ENCODE peak calls at places on chromosomes 16 and 17, in seven cellular contexts. One of them, this sample, is unnamed.
A peak's percentile ranks its signal among the peaks of the same experiment; 100 is the strongest.

GRCh38 chr17:31274252-31274651 is 22.8 kb downstream of the OMG start:
- DNase-seq in breast epithelium: no peak
- DNase-seq in heart left ventricle: no peak
- DNase-seq in OCI-LY7: no peak
- DNase-seq in stomach: no peak
- DNase-seq in endodermal cell: no peak
- DNase-seq in ascending aorta: no peak
- DNase-seq in this sample: no peak

GRCh38 chr16:56734429-56734828 is 4.5 kb downstream of the NUP93 start:
- DNase-seq in breast epithelium: no peak
- DNase-seq in heart left ventricle: no peak
- DNase-seq in ascending aorta: no peak
- DNase-seq in endodermal cell: no peak
- DNase-seq in OCI-LY7: no peak
- DNase-seq in stomach: no peak
- DNase-seq in this sample: no peak

GRCh38 chr17:57213180-57213825 is 43.0 kb upstream of the MSI2 start:
- DNase-seq in OCI-LY7: no peak
- DNase-seq in endodermal cell: no peak
- DNase-seq in ascending aorta: no peak
- DNase-seq in heart left ventricle: no peak
- DNase-seq in breast epithelium: no peak
- DNase-seq in stomach: no peak
- DNase-seq in this sample: no peak

GRCh38 chr16:30888856-30889499 is 4.9 kb downstream of the BCL7C start:
- DNase-seq in breast epithelium: no peak
- DNase-seq in endodermal cell: no peak
- DNase-seq in OCI-LY7: no peak
- DNase-seq in stomach: no peak
- DNase-seq in ascending aorta: no peak
- DNase-seq in heart left ventricle: no peak
- DNase-seq in this sample: no peak

GRCh38 chr17:44400226-44400847 is 10.9 kb upstream of the ITGA2B start:
- DNase-seq in ascending aorta: no peak
- DNase-seq in heart left ventricle: no peak
- DNase-seq in OCI-LY7: peak; percentile 23
- DNase-seq in endodermal cell: no peak
- DNase-seq in breast epithelium: no peak
- DNase-seq in stomach: no peak
- DNase-seq in this sample: no peak

GRCh38 chr16:72474511-72475123 is 302.7 kb upstream of the PMFBP1 start:
- DNase-seq in ascending aorta: no peak
- DNase-seq in OCI-LY7: no peak
- DNase-seq in endodermal cell: no peak
- DNase-seq in breast epithelium: no peak
- DNase-seq in stomach: no peak
- DNase-seq in heart left ventricle: no peak
- DNase-seq in this sample: no peak

GRCh38 chr17:48728232-48729231 is at the start of gene HOXB13:
- DNase-seq in breast epithelium: no peak
- DNase-seq in OCI-LY7: no peak
- DNase-seq in stomach: peak; percentile 37
- DNase-seq in heart left ventricle: no peak
- DNase-seq in endodermal cell: peak; percentile 91
- DNase-seq in ascending aorta: no peak
- DNase-seq in this sample: peak; percentile 58

GRCh38 chr16:57069635-57070350 is 22.6 kb upstream of the CPNE2 start:
- DNase-seq in breast epithelium: no peak
- DNase-seq in heart left ventricle: no peak
- DNase-seq in endodermal cell: no peak
- DNase-seq in ascending aorta: no peak
- DNase-seq in stomach: no peak
- DNase-seq in OCI-LY7: no peak
- DNase-seq in this sample: no peak

GRCh38 chr17:2571523-2572303 is 21.7 kb upstream of the PAFAH1B1 start:
- DNase-seq in stomach: no peak
- DNase-seq in OCI-LY7: peak; percentile 25
- DNase-seq in heart left ventricle: no peak
- DNase-seq in endodermal cell: no peak
- DNase-seq in ascending aorta: no peak
- DNase-seq in breast epithelium: no peak
- DNase-seq in this sample: no peak

GRCh38 chr17:83201206-83202001 is 122.0 kb downstream of the METRNL start:
- DNase-seq in ascending aorta: peak; percentile 7
- DNase-seq in breast epithelium: peak; percentile 15
- DNase-seq in endodermal cell: no peak
- DNase-seq in OCI-LY7: no peak
- DNase-seq in stomach: peak; percentile 20
- DNase-seq in heart left ventricle: peak; percentile 25
- DNase-seq in this sample: peak; percentile 2

GRCh38 chr17:83203073-83203471 is 123.7 kb downstream of the METRNL start:
- DNase-seq in breast epithelium: peak; percentile 52
- DNase-seq in OCI-LY7: no peak
- DNase-seq in stomach: peak; percentile 37
- DNase-seq in heart left ventricle: peak; percentile 71
- DNase-seq in endodermal cell: no peak
- DNase-seq in ascending aorta: peak; percentile 53
- DNase-seq in this sample: peak; percentile 4

GRCh38 chr17:83203472-83204221 is 124.2 kb downstream of the METRNL start:
- DNase-seq in OCI-LY7: no peak
- DNase-seq in breast epithelium: peak; percentile 16
- DNase-seq in endodermal cell: no peak
- DNase-seq in ascending aorta: peak; percentile 8
- DNase-seq in heart left ventricle: peak; percentile 28
- DNase-seq in stomach: peak; percentile 25
- DNase-seq in this sample: peak; percentile 3

GRCh38 chr17:83202002-83203000 is 122.9 kb downstream of the METRNL start:
- DNase-seq in breast epithelium: peak; percentile 16
- DNase-seq in OCI-LY7: no peak
- DNase-seq in stomach: peak; percentile 25
- DNase-seq in endodermal cell: no peak
- DNase-seq in heart left ventricle: peak; percentile 29
- DNase-seq in ascending aorta: peak; percentile 6
- DNase-seq in this sample: peak; percentile 2

GRCh38 chr17:83204230-83204725 is 124.9 kb downstream of the METRNL start:
- DNase-seq in breast epithelium: no peak
- DNase-seq in ascending aorta: peak; percentile 5
- DNase-seq in OCI-LY7: no peak
- DNase-seq in stomach: no peak
- DNase-seq in heart left ventricle: no peak
- DNase-seq in endodermal cell: no peak
- DNase-seq in this sample: no peak
- H3K9me3 ChIP-seq in breast epithelium: no peaks in the 10 kb centered on the region
- H3K9me3 ChIP-seq in ascending aorta: no peaks in the 10 kb centered on the region
- H3K9me3 ChIP-seq in OCI-LY7: no peaks in the 10 kb centered on the region
- H3K9me3 ChIP-seq in stomach: no peaks in the 10 kb centered on the region
- H3K9me3 ChIP-seq in heart left ventricle: no peaks in the 10 kb centered on the region
- H3K9me3 ChIP-seq in endodermal cell: peaks cover 9% of the 10 kb centered on the region
- H3K9me3 ChIP-seq in this sample: peaks cover 5% of the 10 kb centered on the region

GRCh38 chr17:82314721-82315605 is 2.4 kb downstream of the CD7 start:
- DNase-seq in breast epithelium: no peak
- DNase-seq in stomach: no peak
- DNase-seq in ascending aorta: no peak
- DNase-seq in OCI-LY7: no peak
- DNase-seq in heart left ventricle: no peak
- DNase-seq in endodermal cell: no peak
- DNase-seq in this sample: no peak

GRCh38 chr17:82317394-82318168 is at the start of gene CD7:
- DNase-seq in OCI-LY7: no peak
- DNase-seq in breast epithelium: no peak
- DNase-seq in heart left ventricle: no peak
- DNase-seq in ascending aorta: no peak
- DNase-seq in stomach: no peak
- DNase-seq in endodermal cell: no peak
- DNase-seq in this sample: peak; percentile 28

GRCh38 chr17:82318169-82318498 is 726 bp upstream of the CD7 start:
- DNase-seq in heart left ventricle: no peak
- DNase-seq in OCI-LY7: no peak
- DNase-seq in breast epithelium: no peak
- DNase-seq in stomach: no peak
- DNase-seq in endodermal cell: no peak
- DNase-seq in ascending aorta: no peak
- DNase-seq in this sample: no peak

GRCh38 chr17:82315703-82316358 is 1.6 kb downstream of the CD7 start:
- DNase-seq in stomach: no peak
- DNase-seq in ascending aorta: no peak
- DNase-seq in endodermal cell: peak; percentile 81
- DNase-seq in breast epithelium: no peak
- DNase-seq in OCI-LY7: no peak
- DNase-seq in heart left ventricle: no peak
- DNase-seq in this sample: peak; percentile 10

DNA sequence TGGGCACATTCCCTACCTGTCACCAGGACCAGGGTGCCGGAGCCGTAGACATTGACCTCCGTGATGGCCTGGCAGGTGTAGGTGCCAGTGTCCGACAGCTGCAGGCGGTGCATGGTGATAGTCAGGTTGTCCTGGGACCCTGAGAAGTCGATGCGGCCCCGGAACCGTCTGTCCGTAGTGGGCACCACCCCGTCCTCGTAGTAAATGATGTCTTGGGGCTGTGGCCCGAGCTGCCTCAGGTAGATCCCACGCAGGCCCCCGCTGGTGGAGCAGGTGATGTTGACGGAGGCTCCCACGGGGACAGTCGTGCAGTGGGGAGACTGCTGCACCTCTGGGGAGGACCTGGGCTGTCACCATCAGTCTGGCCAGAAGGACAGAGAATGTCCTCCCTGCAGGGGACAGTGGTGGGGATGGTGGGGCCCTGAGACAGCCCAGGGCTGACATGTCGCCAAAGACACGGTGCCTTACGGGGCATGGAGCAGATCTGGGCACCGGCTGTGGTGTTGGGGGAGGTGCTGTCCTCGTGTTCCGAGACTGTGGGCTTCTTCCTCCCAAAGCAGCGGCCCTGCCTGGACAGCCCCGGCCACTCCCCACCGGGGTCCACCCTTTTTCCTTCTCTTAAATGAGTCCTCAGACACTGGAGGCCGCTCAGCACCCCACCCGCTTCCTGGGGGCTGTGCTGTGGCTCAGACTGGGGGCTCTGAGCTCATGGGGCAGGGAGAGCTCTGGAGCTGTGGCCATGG is 586 bp downstream of the CD7 start:
- DNase-seq in ascending aorta: no peak
- DNase-seq in OCI-LY7: no peak
- DNase-seq in heart left ventricle: no peak
- DNase-seq in stomach: no peak
- DNase-seq in endodermal cell: no peak
- DNase-seq in breast epithelium: no peak
- DNase-seq in this sample: peak; percentile 13
- H3K4me3 ChIP-seq in ascending aorta: no peak overlapping the region
- H3K4me3 ChIP-seq in OCI-LY7: no peak overlapping the region
- H3K4me3 ChIP-seq in heart left ventricle: no peak overlapping the region
- H3K4me3 ChIP-seq in stomach: peak overlapping the region; percentile 31
- H3K4me3 ChIP-seq in endodermal cell: no peak overlapping the region
- H3K4me3 ChIP-seq in breast epithelium: peak overlapping the region; percentile 7
- H3K4me3 ChIP-seq in this sample: no peak overlapping the region

GRCh38 chr17:40093005-40093579 is 7.3 kb downstream of the NR1D1 start:
- DNase-seq in heart left ventricle: no peak
- DNase-seq in ascending aorta: no peak
- DNase-seq in endodermal cell: no peak
- DNase-seq in OCI-LY7: no peak
- DNase-seq in stomach: no peak
- DNase-seq in breast epithelium: no peak
- DNase-seq in this sample: no peak
- TF ChIP-seq CTCF in heart left ventricle: no peak
- TF ChIP-seq CTCF in ascending aorta: no peak
- TF ChIP-seq CTCF in endodermal cell: no peak
- TF ChIP-seq CTCF in OCI-LY7: no peak
- TF ChIP-seq CTCF in stomach: no peak
- TF ChIP-seq CTCF in breast epithelium: no peak
- TF ChIP-seq CTCF in this sample: no peak

GRCh38 chr17:5183410-5183793 is 8.3 kb downstream of the ZNF594 start:
- DNase-seq in OCI-LY7: no peak
- DNase-seq in heart left ventricle: no peak
- DNase-seq in stomach: no peak
- DNase-seq in breast epithelium: no peak
- DNase-seq in ascending aorta: no peak
- DNase-seq in endodermal cell: no peak
- DNase-seq in this sample: no peak
- H3K9me3 ChIP-seq in OCI-LY7: peaks cover 54% of the 10 kb centered on the region
- H3K9me3 ChIP-seq in heart left ventricle: peaks cover 29% of the 10 kb centered on the region
- H3K9me3 ChIP-seq in stomach: peaks cover 82% of the 10 kb centered on the region
- H3K9me3 ChIP-seq in breast epithelium: peaks cover 87% of the 10 kb centered on the region
- H3K9me3 ChIP-seq in ascending aorta: peaks cover 100% of the 10 kb centered on the region
- H3K9me3 ChIP-seq in endodermal cell: peaks cover 100% of the 10 kb centered on the region
- H3K9me3 ChIP-seq in this sample: peaks cover 2% of the 10 kb centered on the region

DNA sequence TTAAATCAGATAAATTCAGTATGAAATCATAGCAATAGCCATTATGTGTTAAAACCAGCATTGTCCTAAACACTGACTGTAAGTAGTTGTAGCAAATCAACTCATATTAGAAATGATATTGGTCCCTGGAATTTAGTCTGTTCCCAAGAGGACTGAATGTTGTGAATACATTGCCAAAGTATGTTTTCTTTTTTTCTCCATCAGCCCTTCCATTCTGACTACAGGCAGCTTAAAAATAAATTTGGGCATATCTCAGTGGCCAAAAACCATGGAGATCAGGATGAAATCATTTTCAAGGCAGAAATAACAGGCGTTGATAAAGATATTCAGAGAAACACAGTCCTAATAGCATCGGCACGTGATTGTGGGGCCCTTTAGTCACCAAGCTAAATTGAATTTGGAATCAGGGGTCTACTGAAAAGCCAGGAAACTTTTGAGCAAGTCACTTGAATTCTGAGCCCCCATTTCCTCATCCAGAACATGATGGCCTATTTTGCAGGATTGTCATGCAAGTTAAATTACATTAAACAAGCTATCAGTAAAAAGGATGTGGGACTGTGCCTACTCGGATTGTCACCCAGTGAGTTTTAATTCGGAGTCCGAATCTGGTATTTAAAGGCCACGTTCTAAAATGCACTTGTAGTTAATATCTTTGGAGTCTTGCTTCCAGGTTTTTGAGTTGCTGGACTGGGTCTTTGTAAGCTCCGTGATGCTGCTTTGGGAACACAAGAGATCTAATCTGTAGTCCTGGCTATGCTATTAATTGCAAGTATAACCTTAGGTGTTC is 17.0 kb downstream of the HLF start:
- DNase-seq in heart left ventricle: no peak
- DNase-seq in endodermal cell: no peak
- DNase-seq in stomach: no peak
- DNase-seq in breast epithelium: no peak
- DNase-seq in ascending aorta: no peak
- DNase-seq in OCI-LY7: no peak
- DNase-seq in this sample: no peak
- H3K4me3 ChIP-seq in heart left ventricle: no peak overlapping the region
- H3K4me3 ChIP-seq in endodermal cell: no peak overlapping the region
- H3K4me3 ChIP-seq in stomach: no peak overlapping the region
- H3K4me3 ChIP-seq in breast epithelium: no peak overlapping the region
- H3K4me3 ChIP-seq in ascending aorta: peak overlapping the region; percentile 48
- H3K4me3 ChIP-seq in OCI-LY7: no peak overlapping the region
- H3K4me3 ChIP-seq in this sample: no peak overlapping the region

This sample was measured in BE2C.